ENCODE peak calls at places on chromosome 12, in eight cellular contexts. C, L, Y, W, T, D, U and Z are unnamed samples.

GRCh38 chr12:108337235-108338223 is 1.6 kb downstream of the CMKLR1 start:
- DNase-seq in C (no peak), L (peak), Y (no peak), W (no peak), T (peak), D (peak), U (no peak), Z (peak)

GRCh38 chr12:121801601-121802484 is 2.0 kb upstream of the SETD1B start:
- DNase-seq in C (peak), L (peak), Y (no peak), W (no peak), T (no peak), D (peak), U (no peak), Z (peak)

GRCh38 chr12:131113562-131113961 is 159.9 kb downstream of the ADGRD1 start:
- DNase-seq in C (no peak), L (no peak), Y (no peak), W (no peak), T (no peak), D (no peak), U (no peak), Z (no peak)

GRCh38 chr12:51832708-51833107 is 15.8 kb downstream of the FIGNL2 start:
- DNase-seq in C (no peak), L (peak), Y (no peak), W (no peak), T (no peak), D (no peak), U (no peak), Z (no peak)

GRCh38 chr12:132211811-132212210 is 67.6 kb downstream of the NOC4L start:
- DNase-seq in C (no peak), L (no peak), Y (no peak), W (no peak), T (no peak), D (no peak), U (no peak), Z (no peak)

GRCh38 chr12:132356686-132357622 is 27.6 kb upstream of the GALNT9 start:
- DNase-seq in C (peak), L (no peak), Y (no peak), W (no peak), T (no peak), D (peak), U (no peak), Z (peak)

GRCh38 chr12:109302358-109302757 is 6.7 kb downstream of the FOXN4 start:
- DNase-seq in C (no peak), L (no peak), Y (no peak), W (no peak), T (no peak), D (peak), U (no peak), Z (no peak)

GRCh38 chr12:92675092-92675865 is 27.5 kb upstream of the PLEKHG7 start:
- DNase-seq in C (no peak), L (no peak), Y (no peak), W (no peak), T (no peak), D (no peak), U (no peak), Z (no peak)

GRCh38 chr12:12714276-12715001 is 2.7 kb upstream of the CDKN1B start:
- DNase-seq in C (peak), L (peak), Y (no peak), W (peak), T (peak), D (peak), U (no peak), Z (peak)

GRCh38 chr12:926641-927040 is 22.9 kb downstream of the RAD52 start:
- DNase-seq in C (no peak), L (no peak), Y (no peak), W (no peak), T (no peak), D (no peak), U (no peak), Z (no peak)

GRCh38 chr12:65536876-65537661 is 258.6 kb downstream of the MSRB3 start:
- DNase-seq in C (peak), L (no peak), Y (peak), W (no peak), T (peak), D (peak), U (no peak), Z (peak)

GRCh38 chr12:89768586-89769482 is 60.2 kb upstream of the ATP2B1 start:
- DNase-seq in C (peak), L (peak), Y (peak), W (no peak), T (no peak), D (peak), U (no peak), Z (peak)

GRCh38 chr12:11753151-11753501 is 103.7 kb downstream of the ETV6 start:
- DNase-seq in C (no peak), L (no peak), Y (no peak), W (no peak), T (no peak), D (no peak), U (no peak), Z (no peak)

GRCh38 chr12:87157791-87158190 is 871.4 kb downstream of the C12orf50 start:
- DNase-seq in C (peak), L (no peak), Y (peak), W (no peak), T (no peak), D (peak), U (no peak), Z (peak)

GRCh38 chr12:95974358-95974757 is 21.8 kb downstream of the HAL start:
- DNase-seq in C (no peak), L (no peak), Y (no peak), W (no peak), T (no peak), D (no peak), U (no peak), Z (no peak)

GRCh38 chr12:57889541-57889989 is 43.0 kb upstream of the CTDSP2 start:
- DNase-seq in C (peak), L (no peak), Y (no peak), W (no peak), T (no peak), D (peak), U (no peak), Z (peak)

GRCh38 chr12:106254724-106255123 is 6.9 kb upstream of the CKAP4 start:
- DNase-seq in C (no peak), L (no peak), Y (no peak), W (no peak), T (no peak), D (no peak), U (no peak), Z (no peak)

GRCh38 chr12:19105468-19105867 is 24.1 kb upstream of the PLEKHA5 start:
- DNase-seq in C (no peak), L (no peak), Y (no peak), W (no peak), T (no peak), D (no peak), U (no peak), Z (no peak)

GRCh38 chr12:68303850-68304249 is 28.3 kb downstream of the MDM1 start:
- DNase-seq in C (peak), L (no peak), Y (no peak), W (no peak), T (no peak), D (peak), U (no peak), Z (peak)

GRCh38 chr12:24778486-24779304 is 170.2 kb downstream of the BCAT1 start:
- DNase-seq in C (peak), L (no peak), Y (peak), W (no peak), T (peak), D (peak), U (no peak), Z (peak)

GRCh38 chr12:125057708-125058107 is 7.5 kb upstream of the AACS start:
- DNase-seq in C (no peak), L (no peak), Y (no peak), W (no peak), T (no peak), D (no peak), U (no peak), Z (no peak)

GRCh38 chr12:96811083-96811482 is 96.0 kb upstream of the NEDD1 start:
- DNase-seq in C (peak), L (no peak), Y (peak), W (no peak), T (no peak), D (peak), U (no peak), Z (peak)

GRCh38 chr12:53241623-53242412 is 9.8 kb upstream of the RARG start:
- DNase-seq in C (no peak), L (no peak), Y (no peak), W (no peak), T (no peak), D (no peak), U (no peak), Z (no peak)

GRCh38 chr12:229441-230191 is 15.7 kb upstream of the SLC6A12 start:
- DNase-seq in C (no peak), L (no peak), Y (no peak), W (no peak), T (no peak), D (no peak), U (no peak), Z (no peak)

GRCh38 chr12:108734200-108734906 is 3.0 kb upstream of the CORO1C start:
- DNase-seq in C (peak), L (peak), Y (peak), W (no peak), T (no peak), D (peak), U (no peak), Z (peak)

GRCh38 chr12:11664101-11664500 is 14.6 kb downstream of the ETV6 start:
- DNase-seq in C (no peak), L (no peak), Y (no peak), W (no peak), T (no peak), D (no peak), U (no peak), Z (no peak)

GRCh38 chr12:76782440-76782996 is 18.6 kb downstream of the ZDHHC17 start:
- DNase-seq in C (no peak), L (no peak), Y (no peak), W (no peak), T (no peak), D (peak), U (no peak), Z (no peak)

GRCh38 chr12:8698132-8698829 is 490 bp downstream of the RIMKLB start:
- DNase-seq in C (peak), L (no peak), Y (no peak), W (peak), T (peak), D (peak), U (no peak), Z (peak)

GRCh38 chr12:1034243-1034642 is 43.2 kb downstream of the ERC1 start:
- DNase-seq in C (no peak), L (no peak), Y (no peak), W (no peak), T (no peak), D (no peak), U (no peak), Z (no peak)

GRCh38 chr12:110583137-110584059 is at the start of gene PPTC7:
- DNase-seq in C (peak), L (peak), Y (peak), W (peak), T (peak), D (peak), U (peak), Z (peak)

GRCh38 chr12:124679533-124680371 is 112.3 kb upstream of the NCOR2 start:
- DNase-seq in C (no peak), L (no peak), Y (no peak), W (no peak), T (no peak), D (no peak), U (no peak), Z (peak)

GRCh38 chr12:66627270-66627987 is 51.4 kb downstream of the GRIP1 start:
- DNase-seq in C (no peak), L (no peak), Y (no peak), W (no peak), T (no peak), D (peak), U (no peak), Z (no peak)

GRCh38 chr12:110501378-110501721 is 561 bp downstream of the VPS29 start:
- DNase-seq in C (peak), L (peak), Y (peak), W (no peak), T (peak), D (peak), U (no peak), Z (peak)

GRCh38 chr12:125289965-125290364 is 224.7 kb downstream of the AACS start:
- DNase-seq in C (no peak), L (no peak), Y (no peak), W (no peak), T (no peak), D (no peak), U (no peak), Z (peak)

GRCh38 chr12:123744836-123745235 is 17.3 kb upstream of the DNAH10 start:
- DNase-seq in C (no peak), L (peak), Y (no peak), W (no peak), T (no peak), D (no peak), U (no peak), Z (peak)

GRCh38 chr12:123937707-123938600 is 34.7 kb downstream of the CCDC92 start:
- DNase-seq in C (no peak), L (no peak), Y (no peak), W (peak), T (peak), D (no peak), U (no peak), Z (peak)

GRCh38 chr12:89490922-89491321 is 33.7 kb downstream of the GALNT4 start:
- DNase-seq in C (no peak), L (no peak), Y (no peak), W (no peak), T (no peak), D (no peak), U (no peak), Z (no peak)

DNA sequence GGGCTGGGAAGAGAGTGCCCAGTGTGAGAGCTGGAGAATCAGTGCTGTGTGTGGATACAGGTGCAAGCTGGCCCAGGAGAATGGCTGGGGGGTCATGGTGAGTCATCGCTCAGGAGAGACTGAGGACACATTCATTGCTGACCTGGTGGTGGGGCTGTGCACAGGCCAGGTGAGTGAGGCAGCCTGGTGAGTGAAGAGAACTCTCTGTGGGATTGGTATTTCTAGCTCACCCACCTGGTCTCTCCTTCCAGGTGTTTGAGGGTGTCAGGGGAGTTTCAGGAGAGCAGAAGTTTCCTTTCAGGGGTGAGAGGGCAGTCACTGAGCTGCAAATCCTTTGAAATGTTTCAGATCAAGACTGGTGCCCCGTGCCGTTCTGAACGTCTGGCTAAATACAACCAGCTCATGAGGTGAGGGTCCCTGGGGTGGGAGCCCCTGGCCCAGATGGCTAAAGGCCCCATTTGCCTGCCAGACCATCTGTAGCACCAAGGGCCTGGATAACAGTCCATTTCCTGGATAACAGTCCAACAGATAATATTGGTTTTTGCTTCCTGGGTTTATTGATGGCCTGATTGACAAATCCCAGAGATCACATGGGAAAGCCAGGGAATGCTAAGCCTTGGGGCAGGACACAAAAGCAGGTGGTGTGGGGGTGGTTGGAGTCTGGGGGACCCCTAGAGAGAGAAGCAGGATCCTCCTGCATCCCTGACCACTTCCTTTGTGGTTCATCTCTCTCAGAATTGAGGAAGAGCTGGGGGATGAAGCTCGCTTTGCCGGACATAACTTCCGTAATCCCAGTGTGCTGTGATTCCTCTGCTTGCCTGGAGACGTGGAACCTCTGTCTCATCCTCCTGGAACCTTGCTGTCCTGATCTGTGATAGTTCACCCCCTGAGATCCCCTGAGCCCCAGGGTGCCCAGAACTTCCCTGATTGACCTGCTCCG is 5.5 kb upstream of the ATN1 start:
- DNase-seq in C (no peak), L (peak), Y (no peak), W (no peak), T (no peak), D (no peak), U (no peak), Z (no peak)
- TF ChIP-seq CTCF in C (no peak), L (no peak), Y (no peak), W (no peak), T (no peak), D (no peak), U (no peak), Z (no peak)

GRCh38 chr12:9813821-9814798 is 13.2 kb upstream of the KLRF1 start:
- DNase-seq in C (peak), L (peak), Y (no peak), W (peak), T (peak), D (peak), U (peak), Z (peak)
- TF ChIP-seq CTCF in C (peak), L (peak), Y (peak), W (peak), T (peak), D (peak), U (peak), Z (peak)

GRCh38 chr12:98227162-98227561 is 288.2 kb upstream of the TMPO start:
- DNase-seq in C (peak), L (peak), Y (no peak), W (no peak), T (no peak), D (peak), U (no peak), Z (peak)
- TF ChIP-seq CTCF in C (peak), L (peak), Y (peak), W (no peak), T (peak), D (peak), U (no peak), Z (peak)

DNA sequence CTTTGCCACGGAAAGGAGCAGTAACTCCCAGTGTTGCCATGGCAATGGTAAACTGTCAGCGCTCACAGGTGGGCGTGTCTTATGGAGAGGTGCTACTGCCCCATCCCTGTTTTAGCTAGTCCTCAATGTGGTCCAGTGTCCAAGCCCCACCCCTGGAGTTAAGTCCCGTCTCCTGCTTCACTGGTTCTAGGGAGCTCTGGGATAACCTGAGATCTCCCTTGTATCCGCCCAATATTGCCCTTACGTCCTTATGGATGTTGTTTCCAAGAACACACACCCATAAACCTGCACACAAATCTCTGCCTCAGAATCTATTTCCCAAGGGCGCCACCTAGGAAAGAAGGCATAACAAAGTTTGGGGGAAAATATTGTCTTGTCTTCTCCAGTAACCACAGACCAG is 64.2 kb downstream of the SPRING1 start:
- DNase-seq in C (no peak), L (no peak), Y (no peak), W (no peak), T (no peak), D (peak), U (no peak), Z (no peak)
- TF ChIP-seq CTCF in C (no peak), L (no peak), Y (no peak), W (no peak), T (peak), D (no peak), U (no peak), Z (peak)

GRCh38 chr12:27864521-27864920 is 84.5 kb upstream of the MANSC4 start:
- DNase-seq in C (no peak), L (no peak), Y (no peak), W (no peak), T (no peak), D (peak), U (no peak), Z (no peak)

GRCh38 chr12:27861428-27862167 is 81.6 kb upstream of the MANSC4 start:
- DNase-seq in C (peak), L (no peak), Y (no peak), W (no peak), T (peak), D (peak), U (no peak), Z (peak)

GRCh38 chr12:27865421-27865820 is 85.4 kb upstream of the MANSC4 start:
- DNase-seq in C (peak), L (no peak), Y (no peak), W (no peak), T (no peak), D (peak), U (no peak), Z (peak)

DNA sequence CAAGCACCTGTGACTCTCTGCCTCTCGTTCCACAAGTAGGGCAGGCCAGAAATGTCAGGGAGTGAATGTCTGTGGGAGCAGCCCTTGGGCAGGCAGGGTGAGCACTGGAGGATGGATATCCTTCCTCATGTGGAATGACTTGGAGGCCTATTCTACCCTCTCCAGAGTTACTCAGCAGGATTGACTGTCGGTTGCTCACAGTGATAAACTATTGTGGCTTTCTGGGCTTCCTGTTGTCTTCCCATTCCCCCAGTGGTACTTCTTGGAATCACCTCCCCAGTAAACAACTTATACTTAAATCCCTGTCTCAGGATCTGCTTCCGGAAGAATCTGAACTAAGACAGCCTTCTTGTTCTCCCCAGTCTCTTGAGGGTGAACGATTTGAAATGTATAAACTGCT is 79.6 kb upstream of the MANSC4 start:
- DNase-seq in C (no peak), L (no peak), Y (no peak), W (no peak), T (no peak), D (no peak), U (no peak), Z (no peak)
- TF ChIP-seq CTCF in C (no peak), L (no peak), Y (no peak), W (no peak), T (no peak), D (no peak), U (no peak), Z (peak)